ENCODE peak calls at places on chromosomes 6 and 20, in seven cellular contexts. C is NCI-H2029 treated with DMSO at 0.1 percent for 48 hours; W is NCI-H748 treated with DMSO at 0.1 percent for 48 hours; M is activated naive CD4-positive, alpha-beta T cell treated with anti-CD3 and anti-CD28 coated beads, Interleukin-2, amount 10 ng/mL, durations not matched to agents 7 days and 5 days; R is T follicular helper cell; B is T-helper 2 cell; F is LHCN-M2. X is an unnamed sample.

GRCh38 chr6:108883172-108883571 is 35.0 kb downstream of the ARMC2 start:
- DNase-seq in C (no peak), W (no peak), M (no peak), R (no peak), B (no peak), F (no peak), X (no peak)

GRCh38 chr20:199996-200395 is 10.5 kb upstream of the DEFB128 start:
- DNase-seq in C (no peak), W (no peak), M (no peak), R (no peak), B (no peak), F (peak), X (peak)

GRCh38 chr6:13307508-13307995 is 20.8 kb downstream of the TBC1D7 start:
- DNase-seq in C (no peak), W (no peak), M (no peak), R (no peak), B (no peak), F (peak), X (peak)

GRCh38 chr20:34045294-34045693 is 51.6 kb downstream of the RALY start:
- DNase-seq in C (peak), W (no peak), M (no peak), R (no peak), B (no peak), F (no peak), X (no peak)

GRCh38 chr6:16690244-16691142 is 70.8 kb downstream of the ATXN1 start:
- DNase-seq in C (no peak), W (no peak), M (no peak), R (no peak), B (no peak), F (no peak), X (peak)

GRCh38 chr6:163661271-163661671 is 246.8 kb downstream of the QKI start:
- DNase-seq in C (no peak), W (no peak), M (no peak), R (no peak), B (no peak), F (no peak), X (peak)

GRCh38 chr6:134529921-134530320 is 212.0 kb upstream of the SGK1 start:
- DNase-seq in C (no peak), W (no peak), M (peak), R (no peak), B (peak), F (peak), X (no peak)

GRCh38 chr6:111725446-111726112 is 119.9 kb upstream of the TRAF3IP2 start:
- DNase-seq in C (no peak), W (no peak), M (no peak), R (no peak), B (no peak), F (peak), X (no peak)

GRCh38 chr6:145813285-145814034 is 1.1 kb downstream of the FBXO30 start:
- DNase-seq in C (no peak), W (no peak), M (no peak), R (no peak), B (no peak), F (peak), X (peak)

GRCh38 chr6:140043762-140044378 is 669.4 kb upstream of the CITED2 start:
- DNase-seq in C (no peak), W (no peak), M (no peak), R (no peak), B (no peak), F (peak), X (peak)

GRCh38 chr6:9502991-9503761 is 911.7 kb downstream of the TFAP2A start:
- DNase-seq in C (no peak), W (no peak), M (no peak), R (no peak), B (no peak), F (peak), X (peak)

GRCh38 chr20:20552076-20552475 is 160.4 kb downstream of the RALGAPA2 start:
- DNase-seq in C (peak), W (peak), M (no peak), R (no peak), B (no peak), F (no peak), X (no peak)

GRCh38 chr6:39114395-39114706 is 635 bp downstream of the SAYSD1 start:
- DNase-seq in C (no peak), W (peak), M (no peak), R (no peak), B (no peak), F (no peak), X (no peak)

GRCh38 chr20:57536759-57537724 is 12.1 kb upstream of the CTCFL start:
- DNase-seq in C (no peak), W (no peak), M (no peak), R (no peak), B (no peak), F (no peak), X (no peak)

GRCh38 chr6:54846857-54847721 is 518 bp downstream of the FAM83B start:
- DNase-seq in C (no peak), W (peak), M (no peak), R (no peak), B (no peak), F (no peak), X (no peak)

GRCh38 chr20:5807431-5807830 is 57.2 kb downstream of the SHLD1 start:
- DNase-seq in C (no peak), W (no peak), M (no peak), R (no peak), B (no peak), F (no peak), X (no peak)

GRCh38 chr6:41723936-41724637 is 11.3 kb downstream of the TFEB start:
- DNase-seq in C (no peak), W (no peak), M (no peak), R (no peak), B (no peak), F (no peak), X (no peak)

GRCh38 chr20:14777571-14777970 is 440.2 kb upstream of the FLRT3 start:
- DNase-seq in C (no peak), W (no peak), M (no peak), R (no peak), B (no peak), F (peak), X (no peak)

GRCh38 chr6:75207211-75207984 is 1.5 kb upstream of the COL12A1 start:
- DNase-seq in C (no peak), W (no peak), M (no peak), R (no peak), B (no peak), F (no peak), X (no peak)

GRCh38 chr6:69719602-69720193 is 77.1 kb downstream of the LMBRD1 start:
- DNase-seq in C (no peak), W (peak), M (peak), R (no peak), B (no peak), F (peak), X (no peak)

GRCh38 chr6:27825025-27825823 is 87.0 kb downstream of the OR2B2 start:
- DNase-seq in C (no peak), W (peak), M (no peak), R (no peak), B (no peak), F (peak), X (no peak)

GRCh38 chr20:2619337-2619736 is 33.1 kb upstream of the NOP56 start:
- DNase-seq in C (no peak), W (no peak), M (no peak), R (no peak), B (no peak), F (no peak), X (no peak)

GRCh38 chr6:168506460-168506859 is 65.5 kb downstream of the SMOC2 start:
- DNase-seq in C (peak), W (peak), M (no peak), R (no peak), B (no peak), F (no peak), X (no peak)

GRCh38 chr6:496649-497048 is 105.1 kb downstream of the IRF4 start:
- DNase-seq in C (no peak), W (no peak), M (no peak), R (no peak), B (no peak), F (no peak), X (no peak)